ENCODE peak calls at places on chromosome 5, in six cellular contexts. M, J, B, H, Z and U are unnamed samples.

GRCh38 chr5:168908207-168908606 is 329.0 kb upstream of the PANK3 start:
- DNase-seq in M (no peak), J (no peak), B (no peak), H (no peak), Z (no peak), U (no peak)

GRCh38 chr5:100517301-100517974 is 17.7 kb upstream of the FAM174A start:
- DNase-seq in M (no peak), J (no peak), B (no peak), H (no peak), Z (no peak), U (no peak)

GRCh38 chr5:115600771-115601170 is 1.5 kb downstream of the TICAM2 start:
- DNase-seq in M (no peak), J (no peak), B (no peak), H (no peak), Z (no peak), U (no peak)

GRCh38 chr5:53373420-53374188 is 106.8 kb upstream of the FST start:
- DNase-seq in M (no peak), J (no peak), B (no peak), H (no peak), Z (no peak), U (no peak)

GRCh38 chr5:143355710-143356109 is 47.8 kb downstream of the NR3C1 start:
- DNase-seq in M (no peak), J (peak; percentile 56), B (no peak), H (peak; percentile 76), Z (no peak), U (no peak)

GRCh38 chr5:83767409-83767992 is 46.8 kb upstream of the HAPLN1 start:
- DNase-seq in M (no peak), J (no peak), B (no peak), H (no peak), Z (no peak), U (no peak)

GRCh38 chr5:157485811-157486739 is 26.1 kb downstream of the NIPAL4 start:
- DNase-seq in M (no peak), J (no peak), B (no peak), H (no peak), Z (no peak), U (no peak)

GRCh38 chr5:170757182-170757601 is 26.3 kb upstream of the GABRP start:
- DNase-seq in M (peak; percentile 25), J (no peak), B (no peak), H (peak; percentile 21), Z (no peak), U (no peak)

GRCh38 chr5:26833596-26833995 is 204.8 kb downstream of the CDH9 start:
- DNase-seq in M (no peak), J (no peak), B (no peak), H (no peak), Z (no peak), U (no peak)

GRCh38 chr5:180331647-180331950 is 21.5 kb downstream of the GFPT2 start:
- DNase-seq in M (no peak), J (no peak), B (no peak), H (no peak), Z (no peak), U (no peak)

GRCh38 chr5:141475625-141476131 is at the start of gene PCDHGC3:
- DNase-seq in M (peak; percentile 40), J (peak; percentile 16), B (peak; percentile 69), H (peak; percentile 41), Z (no peak), U (peak; percentile 73)

GRCh38 chr5:136023935-136024645 is 4.7 kb upstream of the TGFBI start:
- DNase-seq in M (no peak), J (no peak), B (no peak), H (no peak), Z (no peak), U (no peak)

GRCh38 chr5:43429706-43430105 is 17.5 kb upstream of the CCL28 start:
- DNase-seq in M (no peak), J (no peak), B (no peak), H (no peak), Z (no peak), U (no peak)

GRCh38 chr5:154603978-154604679 is 126.1 kb upstream of the HAND1 start:
- DNase-seq in M (no peak), J (no peak), B (no peak), H (no peak), Z (no peak), U (no peak)

GRCh38 chr5:72108200-72109050 is 1.1 kb downstream of the MAP1B start:
- DNase-seq in M (no peak), J (peak; percentile 87), B (peak; percentile 44), H (peak; percentile 34), Z (no peak), U (peak; percentile 30)

GRCh38 chr5:80408475-80408875 is 611 bp downstream of the ZFYVE16 start:
- DNase-seq in M (no peak), J (peak; percentile 85), B (peak; percentile 22), H (peak; percentile 68), Z (peak; percentile 21), U (no peak)

GRCh38 chr5:73693573-73694061 is 67.6 kb downstream of the ARHGEF28 start:
- DNase-seq in M (no peak), J (no peak), B (no peak), H (peak; percentile 56), Z (peak; percentile 7), U (no peak)

GRCh38 chr5:32494827-32495226 is 50.3 kb upstream of the ZFR start:
- DNase-seq in M (no peak), J (no peak), B (no peak), H (no peak), Z (no peak), U (no peak)

GRCh38 chr5:135944967-135945560 is 9.7 kb downstream of the LECT2 start:
- DNase-seq in M (no peak), J (peak; percentile 71), B (no peak), H (peak; percentile 86), Z (no peak), U (no peak)

GRCh38 chr5:131223751-131224386 is 40.0 kb upstream of the CDC42SE2 start:
- DNase-seq in M (no peak), J (no peak), B (no peak), H (no peak), Z (no peak), U (no peak)

GRCh38 chr5:44388504-44389409 is 463 bp downstream of the FGF10 start:
- DNase-seq in M (no peak), J (no peak), B (no peak), H (no peak), Z (no peak), U (no peak)

GRCh38 chr5:174317261-174317894 is 271.9 kb downstream of the NSG2 start:
- DNase-seq in M (no peak), J (peak; percentile 49), B (no peak), H (peak; percentile 23), Z (no peak), U (no peak)

GRCh38 chr5:133276171-133276570 is 224.4 kb downstream of the HSPA4 start:
- DNase-seq in M (no peak), J (no peak), B (no peak), H (no peak), Z (no peak), U (no peak)

GRCh38 chr5:151283120-151283825 is 20.3 kb downstream of the SLC36A3 start:
- DNase-seq in M (no peak), J (no peak), B (no peak), H (no peak), Z (no peak), U (no peak)

GRCh38 chr5:74639538-74640449 is 734 bp downstream of the ENC1 start:
- DNase-seq in M (no peak), J (peak; percentile 39), B (no peak), H (no peak), Z (no peak), U (peak; percentile 27)

GRCh38 chr5:82924990-82925385 is 152.2 kb downstream of the TMEM167A start:
- DNase-seq in M (no peak), J (no peak), B (no peak), H (no peak), Z (no peak), U (no peak)

GRCh38 chr5:1464511-1464910 is 19.3 kb upstream of the SLC6A3 start:
- DNase-seq in M (no peak), J (no peak), B (no peak), H (no peak), Z (no peak), U (no peak)

GRCh38 chr5:163535290-163535689 is 29.9 kb downstream of the MAT2B start:
- DNase-seq in M (no peak), J (no peak), B (no peak), H (no peak), Z (no peak), U (no peak)

GRCh38 chr5:1515311-1515920 is 8.3 kb downstream of the LPCAT1 start:
- DNase-seq in M (no peak), J (no peak), B (no peak), H (no peak), Z (no peak), U (no peak)

GRCh38 chr5:132294728-132295504 is 722 bp downstream of the SLC22A4 start:
- DNase-seq in M (no peak), J (peak; percentile 90), B (no peak), H (no peak), Z (no peak), U (no peak)

GRCh38 chr5:95858023-95858461 is 35.5 kb upstream of the GLRX start:
- DNase-seq in M (no peak), J (no peak), B (no peak), H (peak; percentile 32), Z (no peak), U (no peak)

GRCh38 chr5:178831049-178831448 is 28.7 kb upstream of the ZNF354B start:
- DNase-seq in M (no peak), J (no peak), B (no peak), H (no peak), Z (no peak), U (no peak)
- TF ChIP-seq POLR2A in M (no peak), J (no peak), B (no peak), H (no peak), Z (no peak), U (no peak)

GRCh38 chr5:17180330-17180843 is 37.0 kb upstream of the BASP1 start:
- DNase-seq in M (no peak), J (no peak), B (no peak), H (no peak), Z (no peak), U (no peak)

GRCh38 chr5:17182494-17182893 is 34.9 kb upstream of the BASP1 start:
- DNase-seq in M (no peak), J (no peak), B (no peak), H (no peak), Z (no peak), U (no peak)

GRCh38 chr5:17180957-17181723 is 36.3 kb upstream of the BASP1 start:
- DNase-seq in M (no peak), J (peak; percentile 5), B (no peak), H (peak; percentile 13), Z (no peak), U (no peak)

GRCh38 chr5:17178316-17178715 is 39.1 kb upstream of the BASP1 start:
- DNase-seq in M (no peak), J (no peak), B (no peak), H (no peak), Z (no peak), U (no peak)

GRCh38 chr5:17177491-17178204 is 39.8 kb upstream of the BASP1 start:
- DNase-seq in M (no peak), J (no peak), B (no peak), H (no peak), Z (no peak), U (no peak)
- TF ChIP-seq TAF1 in M (no peak), J (no peak), B (no peak), H (no peak), Z (no peak), U (no peak)

GRCh38 chr5:68252678-68253520 is 37.3 kb downstream of the PIK3R1 start:
- DNase-seq in M (no peak), J (peak; percentile 52), B (no peak), H (peak; percentile 63), Z (peak; percentile 27), U (peak; percentile 22)
- TF ChIP-seq POLR2AphosphoS5 in M (no peak), J (no peak), B (no peak), H (no peak), Z (no peak), U (no peak)

GRCh38 chr5:34915139-34915855 is at the start of the genes BRIX1 and RAD1:
- DNase-seq in M (peak; percentile 86), J (peak; percentile 99), B (peak; percentile 75), H (peak; percentile 92), Z (peak; percentile 89), U (peak; percentile 79)
- TF ChIP-seq POLR2A in M (peak; percentile 90), J (peak; percentile 97), B (peak; percentile 92), H (peak; percentile 86), Z (peak; percentile 90), U (peak; percentile 95)